ENCODE peak calls at places on chromosomes 12 and 14, in nine cellular contexts. One of them, this sample, is unnamed.
A peak's percentile ranks its signal among the peaks of the same experiment; 100 is the strongest.

GRCh38 chr14:104110491-104111209 is 25.1 kb downstream of the ASPG start:
- DNase-seq in cardiac muscle cell: no peak
- DNase-seq in tibial artery: no peak
- DNase-seq in ovary: peak; percentile 14
- DNase-seq in mammary epithelial cell: no peak
- DNase-seq in IMR-90: no peak
- DNase-seq in neural progenitor cell: no peak
- DNase-seq in GM23338: no peak
- DNase-seq in left ventricle myocardium inferior: peak; percentile 5
- DNase-seq in this sample: peak; percentile 70

GRCh38 chr12:69157023-69157655 is 82.2 kb upstream of the CPSF6 start:
- DNase-seq in cardiac muscle cell: peak; percentile 89
- DNase-seq in tibial artery: peak; percentile 77
- DNase-seq in ovary: peak; percentile 89
- DNase-seq in mammary epithelial cell: peak; percentile 67
- DNase-seq in IMR-90: peak; percentile 76
- DNase-seq in neural progenitor cell: peak; percentile 91
- DNase-seq in GM23338: peak; percentile 95
- DNase-seq in left ventricle myocardium inferior: peak; percentile 77
- DNase-seq in this sample: peak; percentile 90

GRCh38 chr12:113007166-113007565 is 28.8 kb downstream of the OAS2 start:
- DNase-seq in cardiac muscle cell: no peak
- DNase-seq in tibial artery: no peak
- DNase-seq in ovary: no peak
- DNase-seq in mammary epithelial cell: peak; percentile 77
- DNase-seq in IMR-90: peak; percentile 18
- DNase-seq in neural progenitor cell: no peak
- DNase-seq in GM23338: no peak
- DNase-seq in left ventricle myocardium inferior: no peak
- DNase-seq in this sample: no peak

GRCh38 chr14:26863736-26864135 is 265.9 kb upstream of the NOVA1 start:
- DNase-seq in cardiac muscle cell: no peak
- DNase-seq in tibial artery: no peak
- DNase-seq in ovary: no peak
- DNase-seq in mammary epithelial cell: no peak
- DNase-seq in IMR-90: no peak
- DNase-seq in neural progenitor cell: no peak
- DNase-seq in GM23338: no peak
- DNase-seq in left ventricle myocardium inferior: no peak
- DNase-seq in this sample: no peak

GRCh38 chr12:47079365-47079893 is at the start of gene PCED1B:
- DNase-seq in cardiac muscle cell: peak; percentile 80
- DNase-seq in tibial artery: peak; percentile 82
- DNase-seq in ovary: peak; percentile 81
- DNase-seq in mammary epithelial cell: peak; percentile 67
- DNase-seq in IMR-90: peak; percentile 72
- DNase-seq in neural progenitor cell: peak; percentile 77
- DNase-seq in GM23338: peak; percentile 74
- DNase-seq in left ventricle myocardium inferior: peak; percentile 78
- DNase-seq in this sample: peak; percentile 86

GRCh38 chr12:28925726-28926376 is 223.2 kb upstream of the FAR2 start:
- DNase-seq in cardiac muscle cell: no peak
- DNase-seq in tibial artery: no peak
- DNase-seq in ovary: no peak
- DNase-seq in mammary epithelial cell: no peak
- DNase-seq in IMR-90: peak; percentile 88
- DNase-seq in neural progenitor cell: no peak
- DNase-seq in GM23338: no peak
- DNase-seq in left ventricle myocardium inferior: no peak
- DNase-seq in this sample: no peak

GRCh38 chr12:25970082-25970481 is 11.6 kb downstream of the RASSF8 start:
- DNase-seq in cardiac muscle cell: no peak
- DNase-seq in tibial artery: no peak
- DNase-seq in ovary: no peak
- DNase-seq in mammary epithelial cell: no peak
- DNase-seq in IMR-90: no peak
- DNase-seq in neural progenitor cell: no peak
- DNase-seq in GM23338: no peak
- DNase-seq in left ventricle myocardium inferior: no peak
- DNase-seq in this sample: no peak

GRCh38 chr12:66189476-66189823 is 436 bp downstream of the IRAK3 start:
- DNase-seq in cardiac muscle cell: no peak
- DNase-seq in tibial artery: no peak
- DNase-seq in ovary: no peak
- DNase-seq in mammary epithelial cell: no peak
- DNase-seq in IMR-90: no peak
- DNase-seq in neural progenitor cell: no peak
- DNase-seq in GM23338: no peak
- DNase-seq in left ventricle myocardium inferior: no peak
- DNase-seq in this sample: no peak

GRCh38 chr14:61527325-61528100 is 167.8 kb upstream of the HIF1A start:
- DNase-seq in cardiac muscle cell: no peak
- DNase-seq in tibial artery: no peak
- DNase-seq in ovary: peak; percentile 52
- DNase-seq in mammary epithelial cell: peak; percentile 42
- DNase-seq in IMR-90: peak; percentile 91
- DNase-seq in neural progenitor cell: no peak
- DNase-seq in GM23338: no peak
- DNase-seq in left ventricle myocardium inferior: no peak
- DNase-seq in this sample: peak; percentile 59
- H3K4me1 ChIP-seq in cardiac muscle cell: peaks cover 38% of the 10 kb centered on the region
- H3K4me1 ChIP-seq in tibial artery: peaks cover 30% of the 10 kb centered on the region
- H3K4me1 ChIP-seq in ovary: peaks cover 21% of the 10 kb centered on the region
- H3K4me1 ChIP-seq in mammary epithelial cell: peaks cover 69% of the 10 kb centered on the region
- H3K4me1 ChIP-seq in IMR-90: peaks cover 34% of the 10 kb centered on the region
- H3K4me1 ChIP-seq in neural progenitor cell: peaks cover 5% of the 10 kb centered on the region
- H3K4me1 ChIP-seq in GM23338: peaks cover 8% of the 10 kb centered on the region
- H3K4me1 ChIP-seq in left ventricle myocardium inferior: peaks cover 77% of the 10 kb centered on the region
- H3K4me1 ChIP-seq in this sample: peaks cover 87% of the 10 kb centered on the region

GRCh38 chr12:116141833-116142162 is 135.7 kb downstream of the MED13L start:
- DNase-seq in cardiac muscle cell: no peak
- DNase-seq in tibial artery: no peak
- DNase-seq in ovary: no peak
- DNase-seq in mammary epithelial cell: no peak
- DNase-seq in IMR-90: no peak
- DNase-seq in neural progenitor cell: no peak
- DNase-seq in GM23338: no peak
- DNase-seq in left ventricle myocardium inferior: no peak
- DNase-seq in this sample: no peak

GRCh38 chr12:116142936-116143882 is 134.3 kb downstream of the MED13L start:
- DNase-seq in cardiac muscle cell: no peak
- DNase-seq in tibial artery: no peak
- DNase-seq in ovary: no peak
- DNase-seq in mammary epithelial cell: peak; percentile 75
- DNase-seq in IMR-90: peak; percentile 89
- DNase-seq in neural progenitor cell: no peak
- DNase-seq in GM23338: no peak
- DNase-seq in left ventricle myocardium inferior: no peak
- DNase-seq in this sample: no peak

GRCh38 chr12:116140559-116140958 is 136.9 kb downstream of the MED13L start:
- DNase-seq in cardiac muscle cell: no peak
- DNase-seq in tibial artery: no peak
- DNase-seq in ovary: no peak
- DNase-seq in mammary epithelial cell: no peak
- DNase-seq in IMR-90: no peak
- DNase-seq in neural progenitor cell: no peak
- DNase-seq in GM23338: no peak
- DNase-seq in left ventricle myocardium inferior: no peak
- DNase-seq in this sample: no peak

GRCh38 chr12:116138781-116139180 is 138.7 kb downstream of the MED13L start:
- DNase-seq in cardiac muscle cell: no peak
- DNase-seq in tibial artery: no peak
- DNase-seq in ovary: no peak
- DNase-seq in mammary epithelial cell: peak; percentile 61
- DNase-seq in IMR-90: no peak
- DNase-seq in neural progenitor cell: no peak
- DNase-seq in GM23338: no peak
- DNase-seq in left ventricle myocardium inferior: no peak
- DNase-seq in this sample: no peak

DNA sequence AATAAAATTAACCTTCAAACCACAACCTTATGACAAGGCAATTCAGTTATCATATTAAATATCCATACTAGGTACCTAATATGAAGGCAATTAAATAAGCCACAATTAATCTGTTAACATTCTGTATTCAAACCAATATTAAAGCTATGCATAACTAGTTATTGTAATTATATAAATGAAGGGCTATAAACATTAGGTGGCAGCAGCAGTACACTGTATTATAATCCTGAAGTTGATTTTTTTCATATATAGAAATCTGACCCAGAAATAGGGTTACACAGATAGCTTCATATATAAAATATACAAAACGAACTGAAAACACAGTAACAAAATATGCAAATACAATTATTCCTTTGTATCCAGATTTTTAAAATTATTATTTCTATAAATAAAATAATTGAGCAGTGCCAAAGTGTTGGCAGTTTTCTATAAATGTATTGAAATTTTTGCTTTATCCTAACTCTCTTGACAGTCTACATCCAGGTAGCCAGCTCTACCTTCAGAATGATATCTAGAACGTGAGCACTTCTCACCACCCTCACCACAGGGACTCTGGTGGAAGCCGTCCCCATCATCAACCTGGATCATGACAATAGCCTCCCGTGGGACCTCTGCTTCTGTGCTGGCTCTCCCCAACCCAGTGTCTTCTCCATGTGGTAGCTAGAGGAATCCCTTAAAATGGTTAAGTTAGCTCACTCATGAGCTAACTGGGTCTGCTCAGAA is 136.2 kb downstream of the MED13L start:
- DNase-seq in cardiac muscle cell: no peak
- DNase-seq in tibial artery: no peak
- DNase-seq in ovary: no peak
- DNase-seq in mammary epithelial cell: no peak
- DNase-seq in IMR-90: no peak
- DNase-seq in neural progenitor cell: no peak
- DNase-seq in GM23338: no peak
- DNase-seq in left ventricle myocardium inferior: no peak
- DNase-seq in this sample: no peak
- TF ChIP-seq CTCF in cardiac muscle cell: no peak
- TF ChIP-seq CTCF in tibial artery: no peak
- TF ChIP-seq CTCF in ovary: no peak
- TF ChIP-seq CTCF in mammary epithelial cell: no peak
- TF ChIP-seq CTCF in IMR-90: peak; percentile 31
- TF ChIP-seq CTCF in neural progenitor cell: no peak
- TF ChIP-seq CTCF in GM23338: no peak
- TF ChIP-seq CTCF in left ventricle myocardium inferior: peak; percentile 46
- TF ChIP-seq CTCF in this sample: no peak

DNA sequence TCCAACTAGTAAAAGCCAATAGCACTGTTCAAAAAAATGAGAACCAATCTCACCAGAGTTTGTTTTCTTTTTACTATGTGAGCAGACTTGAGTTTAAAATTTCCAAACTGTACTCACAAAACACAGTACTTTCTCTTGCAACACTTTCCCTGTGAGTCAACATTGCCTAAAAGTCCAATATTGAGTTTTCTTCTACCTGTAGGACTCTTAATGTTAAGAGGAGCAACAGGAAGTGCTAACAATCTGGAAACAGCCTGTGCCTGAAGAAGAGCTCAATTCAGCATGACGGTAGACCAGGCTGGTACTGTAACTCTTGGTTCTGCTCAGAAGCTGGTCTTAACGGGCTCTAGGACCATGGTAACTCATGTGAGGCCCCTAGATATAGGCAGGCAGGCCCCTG is 144.3 kb downstream of the MED13L start:
- DNase-seq in cardiac muscle cell: no peak
- DNase-seq in tibial artery: no peak
- DNase-seq in ovary: no peak
- DNase-seq in mammary epithelial cell: peak; percentile 75
- DNase-seq in IMR-90: peak; percentile 57
- DNase-seq in neural progenitor cell: no peak
- DNase-seq in GM23338: no peak
- DNase-seq in left ventricle myocardium inferior: no peak
- DNase-seq in this sample: no peak
- H3K4me1 ChIP-seq in cardiac muscle cell: peaks cover 28% of the 10 kb centered on the region
- H3K4me1 ChIP-seq in tibial artery: peaks cover 66% of the 10 kb centered on the region
- H3K4me1 ChIP-seq in ovary: peaks cover 10% of the 10 kb centered on the region
- H3K4me1 ChIP-seq in mammary epithelial cell: peaks cover 36% of the 10 kb centered on the region
- H3K4me1 ChIP-seq in IMR-90: peaks cover 20% of the 10 kb centered on the region
- H3K4me1 ChIP-seq in neural progenitor cell: peaks cover 20% of the 10 kb centered on the region
- H3K4me1 ChIP-seq in GM23338: peaks cover 40% of the 10 kb centered on the region
- H3K4me1 ChIP-seq in left ventricle myocardium inferior: peaks cover 91% of the 10 kb centered on the region
- H3K4me1 ChIP-seq in this sample: peaks cover 13% of the 10 kb centered on the region

GRCh38 chr12:237026-237815 is 23.3 kb upstream of the SLC6A12 start:
- DNase-seq in cardiac muscle cell: no peak
- DNase-seq in tibial artery: peak; percentile 5
- DNase-seq in ovary: no peak
- DNase-seq in mammary epithelial cell: no peak
- DNase-seq in IMR-90: no peak
- DNase-seq in neural progenitor cell: no peak
- DNase-seq in GM23338: no peak
- DNase-seq in left ventricle myocardium inferior: no peak
- DNase-seq in this sample: no peak

GRCh38 chr12:238736-239398 is 23.8 kb downstream of the SLC6A13 start:
- DNase-seq in cardiac muscle cell: no peak
- DNase-seq in tibial artery: no peak
- DNase-seq in ovary: no peak
- DNase-seq in mammary epithelial cell: no peak
- DNase-seq in IMR-90: no peak
- DNase-seq in neural progenitor cell: no peak
- DNase-seq in GM23338: no peak
- DNase-seq in left ventricle myocardium inferior: no peak
- DNase-seq in this sample: no peak

GRCh38 chr12:234891-235415 is 21.0 kb upstream of the SLC6A12 start:
- DNase-seq in cardiac muscle cell: no peak
- DNase-seq in tibial artery: no peak
- DNase-seq in ovary: no peak
- DNase-seq in mammary epithelial cell: no peak
- DNase-seq in IMR-90: no peak
- DNase-seq in neural progenitor cell: no peak
- DNase-seq in GM23338: no peak
- DNase-seq in left ventricle myocardium inferior: no peak
- DNase-seq in this sample: no peak

GRCh38 chr12:238116-238515 is 24.2 kb upstream of the SLC6A12 start:
- DNase-seq in cardiac muscle cell: no peak
- DNase-seq in tibial artery: peak; percentile 6
- DNase-seq in ovary: no peak
- DNase-seq in mammary epithelial cell: no peak
- DNase-seq in IMR-90: no peak
- DNase-seq in neural progenitor cell: no peak
- DNase-seq in GM23338: no peak
- DNase-seq in left ventricle myocardium inferior: no peak
- DNase-seq in this sample: no peak

GRCh38 chr12:236445-236844 is 22.5 kb upstream of the SLC6A12 start:
- DNase-seq in cardiac muscle cell: no peak
- DNase-seq in tibial artery: no peak
- DNase-seq in ovary: no peak
- DNase-seq in mammary epithelial cell: no peak
- DNase-seq in IMR-90: no peak
- DNase-seq in neural progenitor cell: no peak
- DNase-seq in GM23338: no peak
- DNase-seq in left ventricle myocardium inferior: no peak
- DNase-seq in this sample: no peak
- TF ChIP-seq CTCF in cardiac muscle cell: no peak
- TF ChIP-seq CTCF in tibial artery: no peak
- TF ChIP-seq CTCF in ovary: no peak
- TF ChIP-seq CTCF in mammary epithelial cell: no peak
- TF ChIP-seq CTCF in IMR-90: no peak
- TF ChIP-seq CTCF in neural progenitor cell: no peak
- TF ChIP-seq CTCF in GM23338: no peak
- TF ChIP-seq CTCF in left ventricle myocardium inferior: no peak
- TF ChIP-seq CTCF in this sample: no peak

This sample was measured in left lung.